ENCODE peak calls at places on chromosomes 2 and 18, in ten cellular contexts. P, M, X, D, T, R, Y, Z, U and K are unnamed samples.

GRCh38 chr2:170354855-170355649 is 177.1 kb downstream of the MYO3B start:
- DNase-seq in D (no peak), M (no peak), T (no peak), U (no peak), Z (peak; percentile 88), Y (no peak), X (no peak), R (no peak), P (no peak), K (no peak)

GRCh38 chr2:196464311-196464710 is 175.2 kb upstream of the CCDC150 start:
- DNase-seq in Y (no peak), T (no peak), U (no peak), P (no peak), R (no peak), X (no peak), D (no peak), M (no peak), Z (no peak), K (no peak)

GRCh38 chr2:2263196-2263829 is 67.8 kb downstream of the MYT1L start:
- DNase-seq in U (no peak), T (no peak), R (no peak), M (no peak), D (no peak), X (no peak), Y (no peak), P (no peak), Z (no peak), K (no peak)

GRCh38 chr2:176002684-176003225 is 688 bp upstream of the LNPK start:
- DNase-seq in P (no peak), T (no peak), X (peak; percentile 50), R (no peak), M (no peak), Y (peak; percentile 13), Z (no peak), U (peak; percentile 33), D (no peak), K (peak; percentile 22)

GRCh38 chr18:9808530-9809241 is 77.1 kb upstream of the TXNDC2 start:
- DNase-seq in T (no peak), Z (no peak), D (peak; percentile 21), Y (no peak), R (peak; percentile 46), U (peak; percentile 54), X (no peak), P (no peak), M (peak; percentile 76), K (no peak)

GRCh38 chr2:42932271-42933151 is 140.1 kb upstream of the HAAO start:
- DNase-seq in M (no peak), D (no peak), T (no peak), P (no peak), Z (no peak), R (no peak), Y (no peak), U (no peak), X (no peak), K (no peak)

GRCh38 chr2:156350374-156351142 is 18.0 kb upstream of the NR4A2 start:
- DNase-seq in X (no peak), Z (no peak), U (no peak), T (no peak), D (no peak), Y (no peak), M (no peak), R (no peak), P (no peak), K (no peak)

GRCh38 chr2:44777542-44777941 is 164.0 kb upstream of the SIX3 start:
- DNase-seq in Z (peak; percentile 88), T (no peak), U (no peak), M (no peak), P (no peak), X (peak; percentile 35), R (peak; percentile 22), D (no peak), Y (no peak), K (no peak)

GRCh38 chr2:179311071-179311470 is 46.4 kb upstream of the SESTD1 start:
- DNase-seq in D (no peak), U (no peak), X (no peak), M (no peak), Y (no peak), Z (no peak), P (no peak), T (no peak), R (no peak), K (no peak)

GRCh38 chr18:79643049-79643765 is 36.4 kb upstream of the CTDP1 start:
- DNase-seq in R (no peak), Y (no peak), Z (peak; percentile 35), X (no peak), M (peak; percentile 46), D (no peak), P (no peak), U (no peak), T (no peak), K (no peak)

GRCh38 chr2:42971381-42971780 is 179.0 kb upstream of the HAAO start:
- DNase-seq in U (no peak), R (no peak), D (no peak), P (no peak), Y (no peak), T (no peak), Z (no peak), M (no peak), X (no peak), K (no peak)

GRCh38 chr18:36066001-36066400 is 1.4 kb downstream of the RPRD1A start:
- DNase-seq in D (peak; percentile 60), P (no peak), R (peak; percentile 43), T (no peak), X (no peak), Z (no peak), M (no peak), U (no peak), Y (no peak), K (no peak)
- H3K27ac ChIP-seq in D (no peak overlapping the region), P (no peak overlapping the region), R (peak overlapping the region; percentile 96), T (no peak overlapping the region), X (peak overlapping the region; percentile 96), Z (peak overlapping the region; percentile 88), M (no peak overlapping the region), U (no peak overlapping the region), Y (no peak overlapping the region), K (peak overlapping the region; percentile 96)

GRCh38 chr2:226649201-226649600 is 150.4 kb downstream of the IRS1 start:
- DNase-seq in X (no peak), Z (no peak), T (no peak), M (no peak), R (no peak), U (no peak), P (no peak), D (no peak), Y (no peak), K (no peak)
- H3K27ac ChIP-seq in X (no peak overlapping the region), Z (peak overlapping the region; percentile 79), T (no peak overlapping the region), M (peak overlapping the region; percentile 84), R (no peak overlapping the region), U (no peak overlapping the region), P (peak overlapping the region; percentile 58), D (peak overlapping the region; percentile 95), Y (peak overlapping the region; percentile 86), K (peak overlapping the region; percentile 94)

GRCh38 chr2:157789161-157789720 is 86.9 kb downstream of the ACVR1 start:
- DNase-seq in T (no peak), D (peak; percentile 27), X (no peak), Y (no peak), M (no peak), U (peak; percentile 17), Z (no peak), R (no peak), P (no peak), K (no peak)

GRCh38 chr2:157793053-157793612 is 83.0 kb downstream of the ACVR1 start:
- DNase-seq in R (no peak), P (no peak), Z (no peak), U (no peak), Y (no peak), D (no peak), X (peak; percentile 25), M (no peak), T (no peak), K (no peak)

GRCh38 chr2:157792345-157793052 is 83.6 kb downstream of the ACVR1 start:
- DNase-seq in D (peak; percentile 90), P (no peak), Y (no peak), M (no peak), X (peak; percentile 28), T (no peak), U (no peak), R (peak; percentile 68), Z (no peak), K (peak; percentile 76)

GRCh38 chr2:157789933-157790511 is 86.1 kb downstream of the ACVR1 start:
- DNase-seq in P (no peak), X (no peak), R (no peak), T (no peak), D (peak; percentile 47), Z (no peak), Y (no peak), U (peak; percentile 88), M (no peak), K (no peak)

GRCh38 chr2:157790780-157791179 is 85.3 kb downstream of the ACVR1 start:
- DNase-seq in Z (no peak), M (no peak), R (no peak), X (no peak), U (no peak), Y (no peak), P (no peak), T (no peak), D (peak; percentile 9), K (no peak)
- H3K27ac ChIP-seq in Z (no peak overlapping the region), M (no peak overlapping the region), R (no peak overlapping the region), X (no peak overlapping the region), U (peak overlapping the region; percentile 46), Y (no peak overlapping the region), P (no peak overlapping the region), T (no peak overlapping the region), D (no peak overlapping the region), K (no peak overlapping the region)

GRCh38 chr18:55488473-55488872 is 99.5 kb downstream of the TCF4 start:
- DNase-seq in P (no peak), T (no peak), D (no peak), Z (no peak), R (no peak), X (no peak), M (peak; percentile 70), Y (no peak), U (no peak), K (no peak)

GRCh38 chr18:55489034-55489741 is 98.8 kb downstream of the TCF4 start:
- DNase-seq in R (no peak), X (no peak), P (no peak), U (no peak), T (no peak), Y (no peak), M (no peak), Z (no peak), D (peak; percentile 39), K (no peak)

GRCh38 chr18:55494441-55494840 is 93.6 kb downstream of the TCF4 start:
- DNase-seq in X (no peak), T (no peak), Z (no peak), Y (no peak), D (no peak), R (no peak), U (no peak), P (no peak), M (no peak), K (no peak)

GRCh38 chr18:55489742-55490055 is 98.3 kb downstream of the TCF4 start:
- DNase-seq in P (no peak), T (no peak), M (no peak), Z (no peak), D (no peak), X (no peak), R (no peak), Y (no peak), U (no peak), K (no peak)

DNA sequence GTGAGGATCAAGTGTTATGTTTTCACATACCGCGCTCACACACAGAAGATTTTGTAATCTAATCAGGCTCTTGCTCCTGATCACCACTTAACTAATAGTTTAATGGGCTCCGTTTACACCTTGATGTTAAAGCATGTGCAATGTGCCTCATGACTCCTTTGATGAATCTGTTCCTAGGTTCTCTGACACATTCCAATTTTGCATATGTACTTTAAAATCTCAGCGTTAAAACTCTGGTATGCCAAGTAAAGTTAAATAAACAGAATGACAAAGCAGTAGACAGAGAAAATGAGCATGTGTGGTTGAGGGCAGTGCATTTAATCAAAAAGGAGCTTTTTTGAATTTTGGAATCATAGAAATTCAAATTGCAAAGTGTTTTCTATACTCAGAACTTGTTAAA is 96.4 kb downstream of the TCF4 start:
- DNase-seq in Y (no peak), Z (no peak), R (no peak), M (no peak), X (no peak), U (no peak), P (no peak), D (no peak), T (no peak), K (no peak)
- H3K27ac ChIP-seq in Y (no peak overlapping the region), Z (no peak overlapping the region), R (no peak overlapping the region), M (no peak overlapping the region), X (no peak overlapping the region), U (no peak overlapping the region), P (no peak overlapping the region), D (no peak overlapping the region), T (no peak overlapping the region), K (no peak overlapping the region)